ENCODE peak calls at places on chromosomes 2 and 18, in four cellular contexts. R is cardiac muscle cell, O is HEK293T, P is ACHN. J is an unnamed sample.

GRCh38 chr2:21910832-21911507 is 787.2 kb downstream of the TDRD15 start:
- DNase-seq in R (no peak), P (no peak), O (no peak), J (no peak)

GRCh38 chr2:239472220-239472775 is 71.5 kb upstream of the HDAC4 start:
- DNase-seq in R (no peak), P (no peak), O (no peak), J (peak; percentile 64)

GRCh38 chr2:101831351-101831865 is 133.9 kb downstream of the MAP4K4 start:
- DNase-seq in R (peak; percentile 85), P (peak; percentile 80), O (peak; percentile 60), J (peak; percentile 66)

GRCh38 chr2:17749753-17750438 is 3.7 kb downstream of the SMC6 start:
- DNase-seq in R (no peak), O (no peak), P (no peak), J (no peak)

GRCh38 chr2:25043241-25043867 is 1.5 kb downstream of the EFR3B start:
- DNase-seq in P (peak; percentile 85), R (peak; percentile 69), O (peak; percentile 40), J (peak; percentile 58)

GRCh38 chr2:238370482-238371372 is 50.4 kb downstream of the TRAF3IP1 start:
- DNase-seq in R (peak; percentile 80), P (peak; percentile 57), O (peak; percentile 53), J (peak; percentile 20)

GRCh38 chr2:126850951-126851350 is 47.7 kb upstream of the TEX51 start:
- DNase-seq in R (no peak), O (no peak), P (no peak), J (no peak)

GRCh38 chr2:207933396-207934045 is 91.8 kb downstream of the PLEKHM3 start:
- DNase-seq in O (no peak), R (no peak), P (no peak), J (no peak)

GRCh38 chr2:156333951-156334495 is 1.5 kb upstream of the NR4A2 start:
- DNase-seq in P (peak; percentile 71), R (no peak), O (peak; percentile 35), J (peak; percentile 72)

GRCh38 chr2:136204959-136205358 is 87.0 kb upstream of the CXCR4 start:
- DNase-seq in R (no peak), O (no peak), P (no peak), J (no peak)

GRCh38 chr2:51812138-51812866 is 780.4 kb upstream of the NRXN1 start:
- DNase-seq in P (no peak), R (peak; percentile 22), O (no peak), J (no peak)

GRCh38 chr18:68397241-68398035 is 317.5 kb downstream of the TMX3 start:
- DNase-seq in R (no peak), O (no peak), P (no peak), J (no peak)

GRCh38 chr2:73290049-73290839 is 3.1 kb downstream of the EGR4 start:
- DNase-seq in R (peak; percentile 56), P (peak; percentile 60), O (peak; percentile 49), J (peak; percentile 85)

GRCh38 chr2:6181525-6182270 is 489.5 kb downstream of the SOX11 start:
- DNase-seq in R (peak; percentile 5), P (no peak), O (no peak), J (no peak)

GRCh38 chr2:149744845-149745244 is 157.3 kb upstream of the MMADHC start:
- DNase-seq in P (no peak), R (peak; percentile 52), O (no peak), J (no peak)

GRCh38 chr2:126909366-126909765 is 10.7 kb downstream of the TEX51 start:
- DNase-seq in R (no peak), P (no peak), O (no peak), J (no peak)

GRCh38 chr18:13541621-13542519 is 184.5 kb downstream of the FAM210A start:
- DNase-seq in P (no peak), O (no peak), R (no peak), J (peak; percentile 21)

GRCh38 chr2:200795044-200795443 is 16.7 kb upstream of the BZW1 start:
- DNase-seq in R (peak; percentile 65), O (no peak), P (peak; percentile 14), J (no peak)

GRCh38 chr2:165601866-165602636 is 132.6 kb downstream of the CSRNP3 start:
- DNase-seq in O (no peak), P (no peak), R (peak; percentile 81), J (no peak)

GRCh38 chr2:200944467-200945394 is 18.7 kb downstream of the ORC2 start:
- DNase-seq in P (peak; percentile 87), R (peak; percentile 84), O (no peak), J (peak; percentile 37)

GRCh38 chr2:129903586-129904425 is 75.7 kb upstream of the RAB6C start:
- DNase-seq in P (no peak), R (no peak), O (no peak), J (no peak)

GRCh38 chr2:170587117-170587516 is 128.0 kb upstream of the SP5 start:
- DNase-seq in O (no peak), R (no peak), P (no peak), J (no peak)

GRCh38 chr2:8609357-8609804 is 72.5 kb upstream of the ID2 start:
- DNase-seq in P (no peak), R (peak; percentile 20), O (no peak), J (peak; percentile 98)

GRCh38 chr18:63131944-63132818 is 187.4 kb downstream of the BCL2 start:
- DNase-seq in R (no peak), P (no peak), O (no peak), J (no peak)

GRCh38 chr2:42792087-42792582 is 248 bp downstream of the HAAO start:
- DNase-seq in O (no peak), R (no peak), P (no peak), J (no peak)

GRCh38 chr2:158599609-158600008 is 142.9 kb downstream of the PKP4 start:
- DNase-seq in P (no peak), R (no peak), O (no peak), J (no peak)

GRCh38 chr2:190202604-190203003 is 117.0 kb downstream of the HIBCH start:
- DNase-seq in R (no peak), P (no peak), O (no peak), J (peak; percentile 9)

GRCh38 chr2:112830469-112830868 is 6.1 kb downstream of the IL1B start:
- DNase-seq in P (no peak), R (no peak), O (no peak), J (no peak)

GRCh38 chr2:219446101-219446504 is 11.5 kb downstream of the SPEG start:
- DNase-seq in P (peak; percentile 14), O (no peak), R (peak; percentile 78), J (peak; percentile 43)

GRCh38 chr2:108920686-108921085 is 68.3 kb downstream of the EDAR start:
- DNase-seq in O (no peak), R (no peak), P (no peak), J (no peak)

GRCh38 chr18:55401638-55402191 is 186.3 kb downstream of the TCF4 start:
- DNase-seq in O (no peak), R (peak; percentile 91), P (no peak), J (no peak)

GRCh38 chr2:158841839-158842238 is 46.7 kb downstream of the DAPL1 start:
- DNase-seq in R (peak; percentile 72), P (no peak), O (no peak), J (no peak)

GRCh38 chr2:134217924-134218323 is 35.9 kb upstream of the MGAT5 start:
- DNase-seq in P (no peak), R (peak; percentile 18), O (no peak), J (no peak)

J was measured in SW480.